ENCODE peak calls at places on chromosomes 12 and 14, in eight cellular contexts. One of them, this sample, is unnamed.

GRCh38 chr12:79560165-79560889 is 130.4 kb downstream of the PAWR start:
- DNase-seq in astrocyte: no peak
- DNase-seq in COLO829: no peak
- DNase-seq in WERI-Rb-1: no peak
- DNase-seq in activated naive CD4-positive, alpha-beta T cell: no peak
- DNase-seq in fibroblast of lung: no peak
- DNase-seq in M059J: no peak
- DNase-seq in activated CD8-positive, alpha-beta memory T cell treated with anti-CD3 and anti-CD28 coated beads for 48 hours: no peak
- DNase-seq in this sample: no peak

GRCh38 chr14:93081875-93082570 is 33.7 kb downstream of the ITPK1 start:
- DNase-seq in M059J: no peak
- DNase-seq in activated CD8-positive, alpha-beta memory T cell treated with anti-CD3 and anti-CD28 coated beads for 48 hours: peak; percentile 34
- DNase-seq in astrocyte: no peak
- DNase-seq in activated naive CD4-positive, alpha-beta T cell: no peak
- DNase-seq in fibroblast of lung: no peak
- DNase-seq in WERI-Rb-1: no peak
- DNase-seq in COLO829: no peak
- DNase-seq in this sample: no peak

GRCh38 chr14:77603031-77603430 is 13.4 kb downstream of the SPTLC2 start:
- DNase-seq in COLO829: no peak
- DNase-seq in WERI-Rb-1: no peak
- DNase-seq in M059J: no peak
- DNase-seq in fibroblast of lung: no peak
- DNase-seq in activated CD8-positive, alpha-beta memory T cell treated with anti-CD3 and anti-CD28 coated beads for 48 hours: no peak
- DNase-seq in astrocyte: no peak
- DNase-seq in activated naive CD4-positive, alpha-beta T cell: no peak
- DNase-seq in this sample: no peak

GRCh38 chr14:73249564-73250316 is 12.4 kb downstream of the PAPLN start:
- DNase-seq in activated CD8-positive, alpha-beta memory T cell treated with anti-CD3 and anti-CD28 coated beads for 48 hours: no peak
- DNase-seq in fibroblast of lung: no peak
- DNase-seq in astrocyte: no peak
- DNase-seq in M059J: no peak
- DNase-seq in activated naive CD4-positive, alpha-beta T cell: no peak
- DNase-seq in WERI-Rb-1: no peak
- DNase-seq in COLO829: no peak
- DNase-seq in this sample: no peak

GRCh38 chr12:118034429-118035193 is 18.1 kb downstream of the RFC5 start:
- DNase-seq in fibroblast of lung: peak; percentile 55
- DNase-seq in WERI-Rb-1: peak; percentile 46
- DNase-seq in activated naive CD4-positive, alpha-beta T cell: no peak
- DNase-seq in astrocyte: peak; percentile 45
- DNase-seq in COLO829: no peak
- DNase-seq in M059J: peak; percentile 67
- DNase-seq in activated CD8-positive, alpha-beta memory T cell treated with anti-CD3 and anti-CD28 coated beads for 48 hours: no peak
- DNase-seq in this sample: peak; percentile 60

GRCh38 chr12:112381421-112381897 is 772 bp downstream of the HECTD4 start:
- DNase-seq in activated CD8-positive, alpha-beta memory T cell treated with anti-CD3 and anti-CD28 coated beads for 48 hours: no peak
- DNase-seq in WERI-Rb-1: peak; percentile 34
- DNase-seq in activated naive CD4-positive, alpha-beta T cell: no peak
- DNase-seq in astrocyte: no peak
- DNase-seq in M059J: peak; percentile 57
- DNase-seq in COLO829: no peak
- DNase-seq in fibroblast of lung: no peak
- DNase-seq in this sample: no peak

GRCh38 chr12:110100315-110100970 is 23.7 kb upstream of the IFT81 start:
- DNase-seq in activated naive CD4-positive, alpha-beta T cell: peak; percentile 41
- DNase-seq in fibroblast of lung: peak; percentile 62
- DNase-seq in activated CD8-positive, alpha-beta memory T cell treated with anti-CD3 and anti-CD28 coated beads for 48 hours: no peak
- DNase-seq in COLO829: peak; percentile 63
- DNase-seq in astrocyte: peak; percentile 52
- DNase-seq in WERI-Rb-1: peak; percentile 74
- DNase-seq in M059J: peak; percentile 66
- DNase-seq in this sample: peak; percentile 65

GRCh38 chr14:104369208-104369607 is 210.4 kb upstream of the C14orf180 start:
- DNase-seq in astrocyte: no peak
- DNase-seq in WERI-Rb-1: no peak
- DNase-seq in activated naive CD4-positive, alpha-beta T cell: no peak
- DNase-seq in fibroblast of lung: no peak
- DNase-seq in M059J: no peak
- DNase-seq in activated CD8-positive, alpha-beta memory T cell treated with anti-CD3 and anti-CD28 coated beads for 48 hours: no peak
- DNase-seq in COLO829: no peak
- DNase-seq in this sample: no peak

GRCh38 chr14:60164717-60165546 is at the start of gene DHRS7:
- DNase-seq in WERI-Rb-1: peak; percentile 81
- DNase-seq in activated naive CD4-positive, alpha-beta T cell: peak; percentile 42
- DNase-seq in fibroblast of lung: peak; percentile 81
- DNase-seq in COLO829: peak; percentile 45
- DNase-seq in activated CD8-positive, alpha-beta memory T cell treated with anti-CD3 and anti-CD28 coated beads for 48 hours: peak; percentile 38
- DNase-seq in M059J: peak; percentile 78
- DNase-seq in astrocyte: peak; percentile 68
- DNase-seq in this sample: peak; percentile 83

GRCh38 chr12:132711169-132711843 is 664 bp downstream of the PGAM5 start:
- DNase-seq in activated naive CD4-positive, alpha-beta T cell: no peak
- DNase-seq in activated CD8-positive, alpha-beta memory T cell treated with anti-CD3 and anti-CD28 coated beads for 48 hours: no peak
- DNase-seq in WERI-Rb-1: peak; percentile 24
- DNase-seq in COLO829: no peak
- DNase-seq in M059J: no peak
- DNase-seq in astrocyte: no peak
- DNase-seq in fibroblast of lung: peak; percentile 45
- DNase-seq in this sample: peak; percentile 67

GRCh38 chr14:24368562-24369252 is 723 bp downstream of the NFATC4 start:
- DNase-seq in WERI-Rb-1: peak; percentile 92
- DNase-seq in M059J: no peak
- DNase-seq in activated CD8-positive, alpha-beta memory T cell treated with anti-CD3 and anti-CD28 coated beads for 48 hours: no peak
- DNase-seq in astrocyte: peak; percentile 57
- DNase-seq in COLO829: no peak
- DNase-seq in fibroblast of lung: peak; percentile 75
- DNase-seq in activated naive CD4-positive, alpha-beta T cell: no peak
- DNase-seq in this sample: peak; percentile 73

GRCh38 chr14:95319312-95320075 is at the start of gene CLMN:
- DNase-seq in fibroblast of lung: peak; percentile 21
- DNase-seq in astrocyte: peak; percentile 14
- DNase-seq in COLO829: peak; percentile 33
- DNase-seq in activated naive CD4-positive, alpha-beta T cell: no peak
- DNase-seq in WERI-Rb-1: peak; percentile 50
- DNase-seq in activated CD8-positive, alpha-beta memory T cell treated with anti-CD3 and anti-CD28 coated beads for 48 hours: no peak
- DNase-seq in M059J: no peak
- DNase-seq in this sample: peak; percentile 92

GRCh38 chr12:121579190-121579791 is 1.5 kb downstream of the KDM2B start:
- DNase-seq in activated naive CD4-positive, alpha-beta T cell: peak; percentile 24
- DNase-seq in COLO829: no peak
- DNase-seq in activated CD8-positive, alpha-beta memory T cell treated with anti-CD3 and anti-CD28 coated beads for 48 hours: no peak
- DNase-seq in fibroblast of lung: no peak
- DNase-seq in WERI-Rb-1: peak; percentile 35
- DNase-seq in astrocyte: no peak
- DNase-seq in M059J: peak; percentile 32
- DNase-seq in this sample: peak; percentile 61

GRCh38 chr12:22034709-22035506 is 11.1 kb upstream of the CMAS start:
- DNase-seq in activated naive CD4-positive, alpha-beta T cell: no peak
- DNase-seq in COLO829: no peak
- DNase-seq in WERI-Rb-1: no peak
- DNase-seq in astrocyte: peak; percentile 34
- DNase-seq in M059J: no peak
- DNase-seq in fibroblast of lung: peak; percentile 50
- DNase-seq in activated CD8-positive, alpha-beta memory T cell treated with anti-CD3 and anti-CD28 coated beads for 48 hours: no peak
- DNase-seq in this sample: no peak

This sample was measured in D341Med.